ENCODE peak calls at places on chromosomes 12 and 14, in six cellular contexts. One of them, this sample, is unnamed. For H3K36me3 and H3K4me1, the result is how much of the 10 kb centered on the place peaks cover.

GRCh38 chr14:50830044-50830931 is 674 bp downstream of the NIN start:
- DNase-seq in cardiac muscle cell: peak
- DNase-seq in esophagus muscularis mucosa: peak
- DNase-seq in sigmoid colon: peak
- DNase-seq in mucosa of descending colon: peak
- DNase-seq in ovary: peak
- DNase-seq in this sample: peak

GRCh38 chr12:88242161-88242925 is 100.2 kb downstream of the TMTC3 start:
- DNase-seq in mucosa of descending colon: no peak
- DNase-seq in ovary: no peak
- DNase-seq in cardiac muscle cell: no peak
- DNase-seq in sigmoid colon: peak
- DNase-seq in esophagus muscularis mucosa: no peak
- DNase-seq in this sample: no peak

GRCh38 chr12:27361372-27361771 is 28.7 kb downstream of the BMAL2 start:
- DNase-seq in sigmoid colon: no peak
- DNase-seq in ovary: no peak
- DNase-seq in esophagus muscularis mucosa: no peak
- DNase-seq in mucosa of descending colon: no peak
- DNase-seq in cardiac muscle cell: no peak
- DNase-seq in this sample: no peak

GRCh38 chr14:100088226-100088625 is 23.0 kb downstream of the EVL start:
- DNase-seq in ovary: no peak
- DNase-seq in cardiac muscle cell: no peak
- DNase-seq in esophagus muscularis mucosa: no peak
- DNase-seq in mucosa of descending colon: no peak
- DNase-seq in sigmoid colon: no peak
- DNase-seq in this sample: no peak

GRCh38 chr12:123748661-123749060 is 13.4 kb upstream of the DNAH10 start:
- DNase-seq in esophagus muscularis mucosa: no peak
- DNase-seq in cardiac muscle cell: no peak
- DNase-seq in sigmoid colon: no peak
- DNase-seq in ovary: no peak
- DNase-seq in mucosa of descending colon: no peak
- DNase-seq in this sample: no peak

GRCh38 chr12:77232045-77232444 is 166.7 kb upstream of the E2F7 start:
- DNase-seq in ovary: no peak
- DNase-seq in mucosa of descending colon: no peak
- DNase-seq in esophagus muscularis mucosa: no peak
- DNase-seq in cardiac muscle cell: no peak
- DNase-seq in sigmoid colon: no peak
- DNase-seq in this sample: no peak

GRCh38 chr12:47742253-47742825 is 16.3 kb downstream of the RAPGEF3 start:
- DNase-seq in ovary: peak
- DNase-seq in cardiac muscle cell: no peak
- DNase-seq in sigmoid colon: no peak
- DNase-seq in mucosa of descending colon: peak
- DNase-seq in esophagus muscularis mucosa: no peak
- DNase-seq in this sample: peak

GRCh38 chr14:69354383-69355154 is 43.5 kb downstream of the ERH start:
- DNase-seq in mucosa of descending colon: peak
- DNase-seq in sigmoid colon: peak
- DNase-seq in ovary: no peak
- DNase-seq in esophagus muscularis mucosa: no peak
- DNase-seq in cardiac muscle cell: no peak
- DNase-seq in this sample: peak

GRCh38 chr12:112012775-112013600 is at the start of the genes ERP29 and TMEM116:
- DNase-seq in ovary: peak
- DNase-seq in esophagus muscularis mucosa: peak
- DNase-seq in sigmoid colon: peak
- DNase-seq in cardiac muscle cell: peak
- DNase-seq in mucosa of descending colon: peak
- DNase-seq in this sample: peak

GRCh38 chr12:20259786-20260185 is 108.6 kb upstream of the PDE3A start:
- DNase-seq in ovary: no peak
- DNase-seq in cardiac muscle cell: no peak
- DNase-seq in sigmoid colon: no peak
- DNase-seq in mucosa of descending colon: no peak
- DNase-seq in esophagus muscularis mucosa: no peak
- DNase-seq in this sample: no peak

GRCh38 chr14:79293482-79293881 is 917.8 kb downstream of the DIO2 start:
- DNase-seq in esophagus muscularis mucosa: no peak
- DNase-seq in sigmoid colon: peak
- DNase-seq in ovary: no peak
- DNase-seq in mucosa of descending colon: no peak
- DNase-seq in cardiac muscle cell: peak
- DNase-seq in this sample: no peak

DNA sequence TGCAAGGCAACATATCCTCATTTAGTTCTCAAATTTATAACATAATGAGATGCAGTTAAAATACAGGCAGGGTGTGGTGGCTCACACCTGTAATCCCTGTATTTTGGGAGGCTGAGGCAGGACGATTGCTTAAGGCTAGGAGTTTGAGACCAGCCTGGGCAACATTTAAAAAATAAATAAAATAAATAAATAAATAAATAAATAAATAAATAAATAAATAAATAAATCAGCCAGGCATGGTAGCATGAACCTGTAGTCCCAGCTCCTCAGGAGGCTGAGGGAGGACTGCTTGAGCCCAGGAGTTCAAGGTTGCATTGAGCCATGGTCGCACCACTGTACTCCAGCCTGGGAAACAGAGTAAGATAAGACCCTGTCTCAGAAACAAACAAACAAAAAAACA is 39.4 kb downstream of the TCHP start:
- DNase-seq in cardiac muscle cell: no peak
- DNase-seq in sigmoid colon: no peak
- DNase-seq in esophagus muscularis mucosa: no peak
- DNase-seq in ovary: no peak
- DNase-seq in mucosa of descending colon: no peak
- DNase-seq in this sample: no peak
- H3K36me3 ChIP-seq in cardiac muscle cell: under half
- H3K36me3 ChIP-seq in sigmoid colon: under half
- H3K36me3 ChIP-seq in esophagus muscularis mucosa: under half
- H3K36me3 ChIP-seq in ovary: under half
- H3K36me3 ChIP-seq in mucosa of descending colon: under half
- H3K36me3 ChIP-seq in this sample: under half

DNA sequence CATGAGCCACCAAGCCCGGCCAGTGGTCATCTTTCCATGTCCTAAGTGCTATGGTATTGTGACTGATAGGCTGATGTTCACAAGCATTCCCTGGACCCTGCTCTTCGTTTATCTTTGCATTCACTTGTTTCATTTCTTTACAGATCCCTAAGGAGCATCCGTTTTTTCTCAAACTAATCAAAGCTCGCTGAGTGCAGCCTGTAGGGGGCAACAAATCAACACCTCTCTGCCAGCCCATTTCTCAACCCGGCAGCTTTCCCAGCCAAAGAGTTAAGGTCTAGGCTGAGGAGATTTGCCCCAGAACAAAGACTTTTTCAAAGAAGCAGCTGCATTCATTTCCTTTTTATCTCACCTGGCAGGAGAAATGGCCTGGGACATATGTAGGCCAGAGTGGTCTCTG is 12.1 kb downstream of the SIRT4 start:
- DNase-seq in esophagus muscularis mucosa: no peak
- DNase-seq in ovary: no peak
- DNase-seq in cardiac muscle cell: no peak
- DNase-seq in mucosa of descending colon: no peak
- DNase-seq in sigmoid colon: no peak
- DNase-seq in this sample: no peak
- TF ChIP-seq CTCF in esophagus muscularis mucosa: no peak
- TF ChIP-seq CTCF in ovary: no peak
- TF ChIP-seq CTCF in cardiac muscle cell: peak
- TF ChIP-seq CTCF in mucosa of descending colon: no peak
- TF ChIP-seq CTCF in sigmoid colon: no peak
- TF ChIP-seq CTCF in this sample: no peak

DNA sequence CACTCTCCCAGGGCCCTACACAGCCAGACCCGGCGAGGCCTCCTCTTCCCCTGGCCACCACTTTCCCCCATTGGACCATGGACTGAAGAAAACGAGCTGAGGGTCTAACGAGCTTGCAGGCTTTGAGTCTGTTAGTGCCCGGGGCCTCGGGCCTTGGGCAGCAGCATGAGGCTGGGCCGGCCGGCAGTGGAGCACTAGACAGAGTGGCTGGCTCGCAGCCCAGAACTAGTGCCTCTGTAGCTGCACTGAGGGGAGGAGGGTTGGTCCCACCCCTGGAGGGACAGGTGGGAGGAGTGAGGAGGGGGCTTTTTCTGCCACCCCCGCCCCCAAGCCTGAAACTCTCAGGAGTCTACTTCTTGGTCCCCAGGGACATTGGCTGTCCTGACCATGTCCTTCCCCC is 38.7 kb downstream of the SLC6A12 start:
- DNase-seq in ovary: peak
- DNase-seq in sigmoid colon: no peak
- DNase-seq in esophagus muscularis mucosa: no peak
- DNase-seq in cardiac muscle cell: peak
- DNase-seq in mucosa of descending colon: no peak
- DNase-seq in this sample: no peak
- H3K4me1 ChIP-seq in ovary: under half
- H3K4me1 ChIP-seq in sigmoid colon: under half
- H3K4me1 ChIP-seq in esophagus muscularis mucosa: under half
- H3K4me1 ChIP-seq in cardiac muscle cell: under half
- H3K4me1 ChIP-seq in mucosa of descending colon: under half
- H3K4me1 ChIP-seq in this sample: under half

GRCh38 chr12:131756441-131756840 is 45.6 kb downstream of the SFSWAP start:
- DNase-seq in sigmoid colon: no peak
- DNase-seq in mucosa of descending colon: peak
- DNase-seq in ovary: no peak
- DNase-seq in esophagus muscularis mucosa: no peak
- DNase-seq in cardiac muscle cell: no peak
- DNase-seq in this sample: no peak
- H3K36me3 ChIP-seq in sigmoid colon: half or more
- H3K36me3 ChIP-seq in mucosa of descending colon: under half
- H3K36me3 ChIP-seq in ovary: under half
- H3K36me3 ChIP-seq in esophagus muscularis mucosa: half or more
- H3K36me3 ChIP-seq in cardiac muscle cell: under half
- H3K36me3 ChIP-seq in this sample: under half

DNA sequence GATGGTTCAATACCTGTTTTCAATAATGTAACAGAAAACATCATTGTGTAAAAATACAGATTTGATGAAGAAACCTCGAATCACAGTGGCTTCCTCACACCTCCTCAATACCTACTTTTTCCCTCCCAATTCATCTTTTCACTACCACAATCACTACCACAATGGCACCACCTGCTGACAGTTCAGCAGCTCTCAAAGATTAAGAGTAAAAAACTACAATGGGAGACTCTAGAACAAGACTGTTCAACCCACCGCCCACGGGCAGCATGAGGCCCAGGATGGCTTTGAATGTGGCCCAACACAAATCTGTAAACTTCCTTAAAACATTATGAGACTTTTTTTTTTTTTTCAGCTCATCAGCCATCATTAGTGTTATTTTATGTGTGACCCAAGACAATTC is 15.2 kb downstream of the MED6 start:
- DNase-seq in ovary: no peak
- DNase-seq in esophagus muscularis mucosa: no peak
- DNase-seq in cardiac muscle cell: no peak
- DNase-seq in mucosa of descending colon: no peak
- DNase-seq in sigmoid colon: no peak
- DNase-seq in this sample: no peak
- TF ChIP-seq CTCF in ovary: no peak
- TF ChIP-seq CTCF in esophagus muscularis mucosa: no peak
- TF ChIP-seq CTCF in cardiac muscle cell: no peak
- TF ChIP-seq CTCF in mucosa of descending colon: no peak
- TF ChIP-seq CTCF in sigmoid colon: no peak
- TF ChIP-seq CTCF in this sample: no peak

GRCh38 chr12:128789356-128789929 is 34.3 kb downstream of the SLC15A4 start:
- DNase-seq in sigmoid colon: peak
- DNase-seq in esophagus muscularis mucosa: peak
- DNase-seq in ovary: no peak
- DNase-seq in cardiac muscle cell: no peak
- DNase-seq in mucosa of descending colon: no peak
- DNase-seq in this sample: no peak
- H3K4me1 ChIP-seq in sigmoid colon: under half
- H3K4me1 ChIP-seq in esophagus muscularis mucosa: under half
- H3K4me1 ChIP-seq in ovary: under half
- H3K4me1 ChIP-seq in cardiac muscle cell: under half
- H3K4me1 ChIP-seq in mucosa of descending colon: under half
- H3K4me1 ChIP-seq in this sample: under half

DNA sequence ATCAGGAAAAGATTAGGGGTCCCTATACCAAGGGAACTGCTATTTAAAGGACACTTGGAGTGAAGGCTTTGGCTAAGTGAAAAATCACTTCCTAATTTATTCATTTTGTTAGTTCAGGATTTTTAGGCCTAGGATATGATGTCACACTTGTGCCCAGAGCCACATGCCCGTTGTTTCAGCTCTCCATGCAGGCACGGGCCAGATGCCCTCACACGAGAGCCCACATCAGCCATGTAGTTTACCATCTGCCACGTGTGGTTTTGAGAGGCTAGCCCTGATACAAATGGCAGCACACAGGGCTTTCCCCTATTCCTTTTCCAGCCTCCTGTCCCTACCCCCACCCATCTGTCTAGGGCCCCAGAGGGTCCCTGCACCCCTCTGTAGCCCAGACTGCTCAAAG is 11.9 kb upstream of the LRP1-AS start:
- DNase-seq in esophagus muscularis mucosa: no peak
- DNase-seq in cardiac muscle cell: no peak
- DNase-seq in mucosa of descending colon: no peak
- DNase-seq in ovary: no peak
- DNase-seq in sigmoid colon: peak
- DNase-seq in this sample: no peak
- H3K36me3 ChIP-seq in esophagus muscularis mucosa: half or more
- H3K36me3 ChIP-seq in cardiac muscle cell: under half
- H3K36me3 ChIP-seq in mucosa of descending colon: under half
- H3K36me3 ChIP-seq in ovary: under half
- H3K36me3 ChIP-seq in sigmoid colon: half or more
- H3K36me3 ChIP-seq in this sample: under half

GRCh38 chr14:54489731-54490447 is 1.1 kb upstream of the GMFB start:
- DNase-seq in esophagus muscularis mucosa: no peak
- DNase-seq in ovary: no peak
- DNase-seq in mucosa of descending colon: no peak
- DNase-seq in sigmoid colon: no peak
- DNase-seq in cardiac muscle cell: no peak
- DNase-seq in this sample: no peak

GRCh38 chr14:54489318-54489683 is 521 bp upstream of the GMFB start:
- DNase-seq in esophagus muscularis mucosa: no peak
- DNase-seq in cardiac muscle cell: no peak
- DNase-seq in sigmoid colon: no peak
- DNase-seq in mucosa of descending colon: no peak
- DNase-seq in ovary: no peak
- DNase-seq in this sample: no peak

GRCh38 chr14:54497224-54497623 is 8.4 kb upstream of the GMFB start:
- DNase-seq in sigmoid colon: no peak
- DNase-seq in mucosa of descending colon: no peak
- DNase-seq in cardiac muscle cell: no peak
- DNase-seq in ovary: no peak
- DNase-seq in esophagus muscularis mucosa: no peak
- DNase-seq in this sample: no peak

GRCh38 chr14:54490448-54490805 is 1.6 kb upstream of the GMFB start:
- DNase-seq in mucosa of descending colon: no peak
- DNase-seq in sigmoid colon: no peak
- DNase-seq in ovary: no peak
- DNase-seq in cardiac muscle cell: no peak
- DNase-seq in esophagus muscularis mucosa: no peak
- DNase-seq in this sample: no peak

GRCh38 chr14:54493293-54493692 is 4.5 kb upstream of the GMFB start:
- DNase-seq in esophagus muscularis mucosa: no peak
- DNase-seq in cardiac muscle cell: no peak
- DNase-seq in ovary: peak
- DNase-seq in sigmoid colon: no peak
- DNase-seq in mucosa of descending colon: no peak
- DNase-seq in this sample: peak
- TF ChIP-seq CTCF in esophagus muscularis mucosa: no peak
- TF ChIP-seq CTCF in cardiac muscle cell: no peak
- TF ChIP-seq CTCF in ovary: no peak
- TF ChIP-seq CTCF in sigmoid colon: no peak
- TF ChIP-seq CTCF in mucosa of descending colon: no peak
- TF ChIP-seq CTCF in this sample: no peak

GRCh38 chr12:57237952-57238853 is 8.7 kb downstream of the SHMT2 start:
- DNase-seq in sigmoid colon: peak
- DNase-seq in mucosa of descending colon: peak
- DNase-seq in ovary: no peak
- DNase-seq in esophagus muscularis mucosa: no peak
- DNase-seq in cardiac muscle cell: no peak
- DNase-seq in this sample: peak
- H3K4me1 ChIP-seq in sigmoid colon: under half
- H3K4me1 ChIP-seq in mucosa of descending colon: under half
- H3K4me1 ChIP-seq in ovary: under half
- H3K4me1 ChIP-seq in esophagus muscularis mucosa: half or more
- H3K4me1 ChIP-seq in cardiac muscle cell: under half
- H3K4me1 ChIP-seq in this sample: under half